ENCODE peak calls at places on chromosome 9, in five cellular contexts. P, W, G, U and M are unnamed samples.

GRCh38 chr9:27347889-27348288 is 50.9 kb upstream of the EQTN start:
- DNase-seq in W (no peak), P (no peak), U (no peak), G (no peak), M (no peak)

GRCh38 chr9:13688223-13688989 is 408.9 kb upstream of the MPDZ start:
- DNase-seq in G (no peak), P (no peak), U (peak), W (no peak), M (no peak)

GRCh38 chr9:38208206-38208901 is 139.3 kb upstream of the SHB start:
- DNase-seq in G (no peak), U (no peak), W (no peak), P (peak), M (no peak)

GRCh38 chr9:114141553-114142548 is 13.5 kb upstream of the COL27A1 start:
- DNase-seq in W (no peak), U (peak), G (no peak), P (peak), M (no peak)

GRCh38 chr9:134344068-134344820 is 18.0 kb downstream of the RXRA start:
- DNase-seq in W (no peak), G (no peak), U (no peak), P (peak), M (no peak)

GRCh38 chr9:86352440-86353106 is 1.6 kb downstream of the TUT7 start:
- DNase-seq in G (no peak), W (no peak), P (no peak), U (peak), M (no peak)

GRCh38 chr9:99690573-99690972 is 131.1 kb upstream of the NR4A3 start:
- DNase-seq in P (peak), U (no peak), W (no peak), G (no peak), M (no peak)

GRCh38 chr9:110936719-110937452 is 101.4 kb downstream of the LPAR1 start:
- DNase-seq in G (no peak), U (peak), P (no peak), W (no peak), M (no peak)

GRCh38 chr9:118575341-118576070 is 793.7 kb downstream of the BRINP1 start:
- DNase-seq in U (no peak), W (no peak), P (no peak), G (no peak), M (no peak)

GRCh38 chr9:69179037-69179436 is 5.0 kb downstream of the TJP2 start:
- DNase-seq in G (no peak), W (no peak), U (no peak), P (no peak), M (no peak)

GRCh38 chr9:88025411-88026132 is 51.2 kb upstream of the CDK20 start:
- DNase-seq in G (no peak), U (no peak), P (no peak), W (no peak), M (no peak)

GRCh38 chr9:127112683-127113539 is 9.5 kb downstream of the ANGPTL2 start:
- DNase-seq in W (no peak), U (peak), G (no peak), P (no peak), M (no peak)

DNA sequence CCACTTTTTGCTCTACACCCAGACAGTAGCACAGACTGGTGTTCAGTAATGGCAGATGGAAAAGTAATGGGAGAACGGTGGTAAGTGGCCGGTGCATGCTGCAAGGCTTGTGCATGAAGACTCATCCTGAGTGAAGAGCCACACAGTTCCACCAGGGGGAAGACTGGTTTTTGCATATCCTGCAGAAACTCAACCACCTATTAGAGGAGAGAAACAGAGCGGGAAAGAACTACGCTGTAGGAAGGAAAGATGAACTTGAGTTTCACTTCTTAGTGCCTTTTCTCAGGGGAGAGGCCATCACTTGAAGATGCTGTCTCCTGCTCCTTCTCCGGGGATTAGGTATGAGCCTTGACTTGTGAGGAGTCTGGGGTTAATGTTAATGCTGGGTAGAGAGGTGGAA is 9.4 kb upstream of the PRSS3 start:
- DNase-seq in G (no peak), W (no peak), P (peak), U (peak), M (no peak)
- TF ChIP-seq CTCF in G (peak), W (no peak), P (no peak), U (peak), M (peak)

GRCh38 chr9:89183146-89183545 is 4.5 kb upstream of the SHC3 start:
- DNase-seq in W (no peak), G (no peak), U (no peak), P (no peak), M (no peak)
- TF ChIP-seq CTCF in W (no peak), G (no peak), U (no peak), P (no peak), M (no peak)

GRCh38 chr9:108478871-108479332 is 376.9 kb downstream of the ACTL7B start:
- DNase-seq in W (no peak), P (no peak), U (peak), G (no peak), M (peak)
- TF ChIP-seq CTCF in W (no peak), P (no peak), U (no peak), G (no peak), M (no peak)

GRCh38 chr9:75891277-75892167 is 1.0 kb downstream of the PCSK5 start:
- DNase-seq in U (peak), W (peak), P (peak), G (peak), M (no peak)

GRCh38 chr9:75892168-75892901 is 1.9 kb downstream of the PCSK5 start:
- DNase-seq in U (peak), W (peak), G (peak), P (peak), M (no peak)

GRCh38 chr9:75889977-75890540 is 414 bp upstream of the PCSK5 start:
- DNase-seq in U (peak), G (no peak), P (peak), W (peak), M (no peak)

GRCh38 chr9:75889577-75889976 is 896 bp upstream of the PCSK5 start:
- DNase-seq in P (peak), U (no peak), W (no peak), G (no peak), M (no peak)

DNA sequence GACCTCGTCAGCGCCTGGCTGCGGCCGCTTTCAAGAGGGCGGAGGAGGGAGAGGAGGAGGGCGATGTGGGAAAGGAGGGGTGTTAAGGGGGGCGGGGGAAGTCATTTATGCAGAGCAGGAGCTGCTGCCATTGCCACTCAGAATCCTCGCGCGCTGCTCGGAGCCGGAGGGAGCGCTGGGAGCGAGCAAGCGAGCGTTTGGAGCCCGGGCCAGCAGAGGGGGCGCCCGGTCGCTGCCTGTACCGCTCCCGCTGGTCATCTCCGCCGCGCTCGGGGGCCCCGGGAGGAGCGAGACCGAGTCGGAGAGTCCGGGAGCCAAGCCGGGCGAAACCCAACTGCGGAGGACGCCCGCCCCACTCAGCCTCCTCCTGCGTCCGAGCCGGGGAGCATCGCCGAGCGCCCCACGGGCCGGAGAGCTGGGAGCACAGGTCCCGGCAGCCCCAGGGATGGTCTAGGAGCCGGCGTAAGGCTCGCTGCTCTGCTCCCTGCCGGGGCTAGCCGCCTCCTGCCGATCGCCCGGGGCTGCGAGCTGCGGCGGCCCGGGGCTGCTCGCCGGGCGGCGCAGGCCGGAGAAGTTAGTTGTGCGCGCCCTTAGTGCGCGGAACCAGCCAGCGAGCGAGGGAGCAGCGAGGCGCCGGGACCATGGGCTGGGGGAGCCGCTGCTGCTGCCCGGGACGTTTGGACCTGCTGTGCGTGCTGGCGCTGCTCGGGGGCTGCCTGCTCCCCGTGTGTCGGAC is at the start of gene PCSK5:
- DNase-seq in U (peak), G (peak), W (peak), P (peak), M (peak)
- TF ChIP-seq CTCF in U (peak), G (no peak), W (no peak), P (no peak), M (peak)

GRCh38 chr9:131348631-131349521 is 45.0 kb upstream of the PRRC2B start:
- DNase-seq in G (no peak), U (no peak), W (no peak), P (no peak), M (no peak)
- TF ChIP-seq CTCF in G (no peak), U (peak), W (no peak), P (no peak), M (peak)

GRCh38 chr9:112921549-112921948 is 30.9 kb upstream of the SLC46A2 start:
- DNase-seq in G (peak), U (peak), P (peak), W (no peak), M (peak)
- TF ChIP-seq CTCF in G (peak), U (peak), P (no peak), W (no peak), M (peak)

DNA sequence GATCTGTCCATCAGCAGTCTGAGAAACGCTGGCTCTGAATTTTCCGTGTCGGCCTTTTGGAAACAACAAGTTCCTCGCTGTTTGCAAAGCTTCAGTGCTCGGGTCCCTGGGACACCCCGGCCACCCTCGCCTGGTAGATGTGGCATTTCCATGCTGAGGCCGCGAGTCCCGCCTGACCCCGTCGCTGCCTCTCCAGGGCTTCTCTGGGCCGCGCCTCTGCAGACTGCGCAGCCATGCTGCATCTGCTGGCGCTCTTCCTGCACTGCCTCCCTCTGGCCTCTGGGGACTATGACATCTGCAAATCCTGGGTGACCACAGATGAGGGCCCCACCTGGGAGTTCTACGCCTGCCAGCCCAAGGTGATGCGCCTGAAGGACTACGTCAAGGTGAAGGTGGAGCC is 4.7 kb downstream of the NTNG2 start:
- DNase-seq in W (no peak), U (peak), P (no peak), G (no peak), M (no peak)
- TF ChIP-seq CTCF in W (no peak), U (no peak), P (no peak), G (peak), M (peak)

GRCh38 chr9:125760537-125760936 is 13.4 kb downstream of the PBX3 start:
- DNase-seq in P (no peak), W (no peak), G (no peak), U (no peak), M (no peak)

GRCh38 chr9:125761685-125762084 is 14.5 kb downstream of the PBX3 start:
- DNase-seq in U (no peak), W (no peak), G (no peak), P (no peak), M (no peak)

GRCh38 chr9:125759812-125760134 is 12.6 kb downstream of the PBX3 start:
- DNase-seq in G (no peak), W (no peak), U (peak), P (no peak), M (no peak)

GRCh38 chr9:125757834-125758233 is 10.7 kb downstream of the PBX3 start:
- DNase-seq in G (no peak), P (no peak), W (no peak), U (no peak), M (no peak)

DNA sequence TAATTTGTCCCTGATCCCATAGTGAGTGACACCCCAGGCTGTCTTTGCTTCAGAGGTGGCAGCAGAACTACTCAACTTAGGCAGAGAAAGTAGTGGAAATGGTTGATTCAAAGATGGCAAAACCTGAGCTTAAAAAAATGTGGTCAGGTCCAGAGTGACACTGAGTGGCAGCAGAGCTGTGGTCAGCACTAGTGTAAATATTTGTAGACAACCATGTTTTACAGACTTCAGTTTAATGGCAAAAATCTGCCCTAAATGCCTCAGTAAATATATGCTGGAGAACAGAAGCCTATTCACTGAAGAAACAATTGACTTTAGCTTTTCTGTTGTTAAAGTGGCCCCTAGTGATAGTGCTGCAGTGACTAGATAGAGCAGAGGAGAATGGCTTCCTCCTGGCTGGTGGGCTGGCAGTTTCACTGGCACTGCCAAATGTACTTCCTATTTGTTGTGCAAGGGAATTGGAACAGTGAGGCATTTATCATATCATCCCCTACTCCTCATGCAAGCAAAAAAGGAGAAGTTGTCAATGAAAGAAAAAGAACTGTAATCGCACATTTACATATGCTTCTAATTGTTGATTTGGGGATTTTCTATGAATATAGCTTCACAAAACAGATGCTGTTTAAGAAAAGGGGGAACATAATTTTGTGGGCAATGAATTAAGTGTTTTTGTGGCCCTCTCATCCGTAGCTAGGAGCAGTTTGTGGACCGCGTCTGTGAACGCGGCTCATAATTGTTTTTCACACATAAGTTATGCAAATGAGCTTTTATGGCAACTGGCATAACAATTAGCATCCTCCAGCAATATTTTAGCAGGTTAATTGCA is 12.0 kb downstream of the PBX3 start:
- DNase-seq in W (no peak), U (peak), G (no peak), P (peak), M (no peak)
- TF ChIP-seq CTCF in W (no peak), U (no peak), G (no peak), P (no peak), M (no peak)

GRCh38 chr9:121838757-121839669 is 187.6 kb downstream of the DAB2IP start:
- DNase-seq in P (no peak), W (peak), U (no peak), G (no peak), M (no peak)
- TF ChIP-seq CTCF in P (no peak), W (no peak), U (no peak), G (no peak), M (peak)